ENCODE peak calls at places on chromosomes 12 and 14, in six cellular contexts. One of them, this sample, is unnamed.

GRCh38 chr12:94644141-94644575 is 6.2 kb downstream of the TMCC3 start:
- DNase-seq in mucosa of descending colon: no peak
- DNase-seq in D341Med: no peak
- DNase-seq in SK-N-SH: no peak
- DNase-seq in activated CD4-positive, alpha-beta T cell treated with anti-CD3 and anti-CD28 coated beads for 48 hours: peak; percentile 26
- DNase-seq in fibroblast of lung: peak; percentile 57
- DNase-seq in this sample: peak; percentile 33

GRCh38 chr12:105109465-105110212 is 2.1 kb downstream of the WASHC4 start:
- DNase-seq in fibroblast of lung: no peak
- DNase-seq in SK-N-SH: no peak
- DNase-seq in D341Med: no peak
- DNase-seq in activated CD4-positive, alpha-beta T cell treated with anti-CD3 and anti-CD28 coated beads for 48 hours: no peak
- DNase-seq in mucosa of descending colon: no peak
- DNase-seq in this sample: no peak

GRCh38 chr12:120381752-120382419 is 12.9 kb upstream of the MSI1 start:
- DNase-seq in SK-N-SH: no peak
- DNase-seq in D341Med: no peak
- DNase-seq in mucosa of descending colon: no peak
- DNase-seq in fibroblast of lung: peak; percentile 71
- DNase-seq in activated CD4-positive, alpha-beta T cell treated with anti-CD3 and anti-CD28 coated beads for 48 hours: no peak
- DNase-seq in this sample: no peak

GRCh38 chr14:93929048-93929535 is 1.9 kb downstream of the FAM181A start:
- DNase-seq in D341Med: no peak
- DNase-seq in fibroblast of lung: no peak
- DNase-seq in SK-N-SH: no peak
- DNase-seq in activated CD4-positive, alpha-beta T cell treated with anti-CD3 and anti-CD28 coated beads for 48 hours: no peak
- DNase-seq in mucosa of descending colon: no peak
- DNase-seq in this sample: no peak

GRCh38 chr12:93819048-93819491 is 141.9 kb downstream of the CRADD start:
- DNase-seq in activated CD4-positive, alpha-beta T cell treated with anti-CD3 and anti-CD28 coated beads for 48 hours: no peak
- DNase-seq in mucosa of descending colon: peak; percentile 25
- DNase-seq in SK-N-SH: no peak
- DNase-seq in D341Med: no peak
- DNase-seq in fibroblast of lung: peak; percentile 97
- DNase-seq in this sample: peak; percentile 75

GRCh38 chr14:102479777-102480176 is 29.8 kb downstream of the ANKRD9 start:
- DNase-seq in activated CD4-positive, alpha-beta T cell treated with anti-CD3 and anti-CD28 coated beads for 48 hours: no peak
- DNase-seq in fibroblast of lung: no peak
- DNase-seq in mucosa of descending colon: peak; percentile 82
- DNase-seq in SK-N-SH: peak; percentile 61
- DNase-seq in D341Med: no peak
- DNase-seq in this sample: peak; percentile 80

GRCh38 chr14:88621090-88621489 is 58.3 kb downstream of the ZC3H14 start:
- DNase-seq in mucosa of descending colon: no peak
- DNase-seq in activated CD4-positive, alpha-beta T cell treated with anti-CD3 and anti-CD28 coated beads for 48 hours: no peak
- DNase-seq in SK-N-SH: no peak
- DNase-seq in fibroblast of lung: peak; percentile 15
- DNase-seq in D341Med: no peak
- DNase-seq in this sample: no peak

GRCh38 chr14:65320661-65321308 is 91.7 kb upstream of the FUT8 start:
- DNase-seq in mucosa of descending colon: no peak
- DNase-seq in fibroblast of lung: no peak
- DNase-seq in SK-N-SH: no peak
- DNase-seq in activated CD4-positive, alpha-beta T cell treated with anti-CD3 and anti-CD28 coated beads for 48 hours: no peak
- DNase-seq in D341Med: no peak
- DNase-seq in this sample: no peak

GRCh38 chr14:95156153-95156764 is 1.1 kb downstream of the DICER1 start:
- DNase-seq in SK-N-SH: no peak
- DNase-seq in activated CD4-positive, alpha-beta T cell treated with anti-CD3 and anti-CD28 coated beads for 48 hours: no peak
- DNase-seq in D341Med: no peak
- DNase-seq in mucosa of descending colon: no peak
- DNase-seq in fibroblast of lung: peak; percentile 27
- DNase-seq in this sample: no peak